ENCODE peak calls at places on chromosomes 11 and 22, in eight cellular contexts. H is IMR-90, R is HepG2, K is GM23338, N is fibroblast of lung, L is PC-3, G is GM23248, D is HCT116. P is an unnamed sample.

GRCh38 chr22:44191036-44191454 is 10.3 kb downstream of the PARVG start:
- DNase-seq in H (no peak), R (no peak), K (no peak), N (peak), L (no peak), G (peak), D (no peak), P (peak)

GRCh38 chr22:17980638-17981051 is 43.7 kb downstream of the MICAL3 start:
- DNase-seq in H (peak), R (no peak), K (no peak), N (peak), L (no peak), G (peak), D (no peak), P (no peak)

GRCh38 chr11:116558504-116559252 is 214.1 kb downstream of the BUD13 start:
- DNase-seq in H (peak), R (no peak), K (no peak), N (no peak), L (peak), G (peak), D (no peak), P (peak)

GRCh38 chr11:44851496-44851895 is 99.2 kb downstream of the TP53I11 start:
- DNase-seq in H (no peak), R (no peak), K (no peak), N (no peak), L (no peak), G (no peak), D (no peak), P (no peak)

GRCh38 chr11:71251159-71251721 is 1.1 kb downstream of the SHANK2 start:
- DNase-seq in H (no peak), R (no peak), K (peak), N (no peak), L (peak), G (peak), D (no peak), P (no peak)

GRCh38 chr11:56917708-56918450 is 70.8 kb upstream of the OR5AK2 start:
- DNase-seq in H (no peak), R (no peak), K (no peak), N (no peak), L (no peak), G (no peak), D (no peak), P (peak)

GRCh38 chr22:16654882-16655281 is 62.3 kb upstream of the CCT8L2 start:
- DNase-seq in H (no peak), R (no peak), K (no peak), N (no peak), L (no peak), G (no peak), D (no peak), P (no peak)

GRCh38 chr22:30947163-30947820 is 21.3 kb downstream of the MORC2 start:
- DNase-seq in H (no peak), R (no peak), K (no peak), N (no peak), L (no peak), G (peak), D (no peak), P (no peak)

GRCh38 chr11:12502041-12502440 is 124.7 kb downstream of the PARVA start:
- DNase-seq in H (peak), R (no peak), K (no peak), N (no peak), L (no peak), G (peak), D (no peak), P (peak)

GRCh38 chr11:101127699-101128570 is 1.7 kb downstream of the PGR start:
- DNase-seq in H (no peak), R (no peak), K (peak), N (peak), L (no peak), G (peak), D (no peak), P (no peak)

GRCh38 chr11:35218956-35219355 is 80.0 kb downstream of the CD44 start:
- DNase-seq in H (peak), R (no peak), K (no peak), N (peak), L (no peak), G (peak), D (no peak), P (peak)

GRCh38 chr11:66725646-66726045 is 3.4 kb downstream of the SPTBN2 start:
- DNase-seq in H (peak), R (no peak), K (peak), N (no peak), L (no peak), G (no peak), D (no peak), P (peak)

GRCh38 chr22:50260801-50261614 is 475 bp downstream of the MAPK12 start:
- DNase-seq in H (peak), R (no peak), K (peak), N (peak), L (peak), G (peak), D (no peak), P (peak)

GRCh38 chr11:35781342-35782171 is 119.0 kb downstream of the TRIM44 start:
- DNase-seq in H (peak), R (no peak), K (no peak), N (peak), L (peak), G (peak), D (no peak), P (peak)

GRCh38 chr11:70176940-70177689 is 26.0 kb upstream of the FADD start:
- DNase-seq in H (no peak), R (peak), K (peak), N (no peak), L (peak), G (peak), D (peak), P (no peak)

GRCh38 chr11:124717786-124718634 is 21.7 kb upstream of the NRGN start:
- DNase-seq in H (peak), R (peak), K (peak), N (peak), L (peak), G (peak), D (no peak), P (peak)

GRCh38 chr11:61949169-61950034 is 749 bp upstream of the BEST1 start:
- DNase-seq in H (peak), R (peak), K (peak), N (peak), L (no peak), G (peak), D (peak), P (peak)

GRCh38 chr11:17014321-17014773 is at the start of gene PLEKHA7:
- DNase-seq in H (no peak), R (peak), K (peak), N (no peak), L (peak), G (peak), D (no peak), P (no peak)

GRCh38 chr11:37988031-37988430 is 1390.0 kb upstream of the RAG2 start:
- DNase-seq in H (peak), R (no peak), K (no peak), N (peak), L (no peak), G (no peak), D (no peak), P (peak)

GRCh38 chr11:22715971-22716370 is 49.6 kb downstream of the GAS2 start:
- DNase-seq in H (no peak), R (no peak), K (no peak), N (no peak), L (no peak), G (no peak), D (no peak), P (no peak)

GRCh38 chr11:123231263-123231662 is 36.2 kb upstream of the CLMP start:
- DNase-seq in H (peak), R (peak), K (no peak), N (no peak), L (no peak), G (peak), D (no peak), P (no peak)

GRCh38 chr11:23903044-23903704 is 593.7 kb upstream of the LUZP2 start:
- DNase-seq in H (peak), R (peak), K (no peak), N (peak), L (peak), G (peak), D (no peak), P (peak)

GRCh38 chr11:13152736-13153541 is 124.7 kb upstream of the BMAL1 start:
- DNase-seq in H (peak), R (peak), K (peak), N (peak), L (peak), G (peak), D (no peak), P (no peak)

GRCh38 chr11:86792150-86792549 is 8.2 kb upstream of the PRSS23 start:
- DNase-seq in H (no peak), R (no peak), K (no peak), N (no peak), L (no peak), G (no peak), D (no peak), P (no peak)

GRCh38 chr11:69947772-69948255 is 128.6 kb upstream of the FGF3 start:
- DNase-seq in H (no peak), R (no peak), K (no peak), N (no peak), L (no peak), G (no peak), D (peak), P (no peak)

GRCh38 chr22:37345863-37346514 is 63.7 kb downstream of the CYTH4 start:
- DNase-seq in H (peak), R (no peak), K (no peak), N (peak), L (peak), G (peak), D (no peak), P (peak)

GRCh38 chr11:70595016-70595415 is 196.7 kb downstream of the CTTN start:
- DNase-seq in H (no peak), R (no peak), K (no peak), N (no peak), L (no peak), G (no peak), D (no peak), P (no peak)

GRCh38 chr22:44305888-44306287 is 6.9 kb downstream of the SHISAL1 start:
- DNase-seq in H (no peak), R (no peak), K (no peak), N (no peak), L (no peak), G (peak), D (no peak), P (no peak)

GRCh38 chr22:20604776-20605221 is 97.4 kb downstream of the MED15 start:
- DNase-seq in H (no peak), R (peak), K (peak), N (no peak), L (no peak), G (no peak), D (no peak), P (no peak)

GRCh38 chr11:86696004-86696403 is 23.6 kb upstream of the ME3 start:
- DNase-seq in H (peak), R (peak), K (no peak), N (peak), L (peak), G (peak), D (peak), P (peak)

GRCh38 chr11:11899401-11899800 is 57.6 kb downstream of the USP47 start:
- DNase-seq in H (no peak), R (no peak), K (peak), N (no peak), L (peak), G (no peak), D (no peak), P (no peak)

GRCh38 chr22:49997932-49998717 is 14.4 kb downstream of the IL17REL start:
- DNase-seq in H (no peak), R (no peak), K (no peak), N (no peak), L (no peak), G (no peak), D (no peak), P (no peak)

GRCh38 chr11:78314753-78315152 is 102.9 kb downstream of the GAB2 start:
- DNase-seq in H (no peak), R (no peak), K (no peak), N (no peak), L (no peak), G (no peak), D (no peak), P (no peak)

GRCh38 chr22:37258810-37259472 is 14.9 kb upstream of the RAC2 start:
- DNase-seq in H (no peak), R (no peak), K (peak), N (no peak), L (no peak), G (no peak), D (no peak), P (no peak)

GRCh38 chr11:12655842-12656241 is 18.4 kb upstream of the TEAD1 start:
- DNase-seq in H (no peak), R (no peak), K (no peak), N (no peak), L (no peak), G (no peak), D (no peak), P (no peak)

GRCh38 chr22:39984006-39984405 is 10.7 kb upstream of the FAM83F start:
- DNase-seq in H (peak), R (no peak), K (no peak), N (peak), L (no peak), G (peak), D (no peak), P (peak)

GRCh38 chr11:86575208-86575855 is 97.1 kb downstream of the ME3 start:
- DNase-seq in H (peak), R (no peak), K (no peak), N (peak), L (no peak), G (no peak), D (no peak), P (peak)

GRCh38 chr11:34356918-34357645 is 728 bp downstream of the ABTB2 start:
- DNase-seq in H (peak), R (no peak), K (peak), N (peak), L (peak), G (peak), D (no peak), P (peak)

GRCh38 chr11:118088531-118088930 is 1.8 kb upstream of the SMIM35 start:
- DNase-seq in H (no peak), R (peak), K (no peak), N (no peak), L (peak), G (no peak), D (no peak), P (no peak)

GRCh38 chr11:128054323-128054910 is 532.9 kb downstream of the ETS1 start:
- DNase-seq in H (peak), R (no peak), K (no peak), N (no peak), L (no peak), G (peak), D (no peak), P (peak)
- H3K4me2 ChIP-seq in H (no peak), R (no peak), K (no peak), N (no peak), L (no peak), G (peak), D (no peak), P (no peak)

GRCh38 chr11:2250485-2250884 is 19.9 kb downstream of the ASCL2 start:
- DNase-seq in H (no peak), R (no peak), K (no peak), N (no peak), L (no peak), G (no peak), D (no peak), P (no peak)
- H2AFZ ChIP-seq in H (no peak), R (no peak), K (no peak), N (no peak), L (no peak), G (no peak), D (no peak), P (no peak)

DNA sequence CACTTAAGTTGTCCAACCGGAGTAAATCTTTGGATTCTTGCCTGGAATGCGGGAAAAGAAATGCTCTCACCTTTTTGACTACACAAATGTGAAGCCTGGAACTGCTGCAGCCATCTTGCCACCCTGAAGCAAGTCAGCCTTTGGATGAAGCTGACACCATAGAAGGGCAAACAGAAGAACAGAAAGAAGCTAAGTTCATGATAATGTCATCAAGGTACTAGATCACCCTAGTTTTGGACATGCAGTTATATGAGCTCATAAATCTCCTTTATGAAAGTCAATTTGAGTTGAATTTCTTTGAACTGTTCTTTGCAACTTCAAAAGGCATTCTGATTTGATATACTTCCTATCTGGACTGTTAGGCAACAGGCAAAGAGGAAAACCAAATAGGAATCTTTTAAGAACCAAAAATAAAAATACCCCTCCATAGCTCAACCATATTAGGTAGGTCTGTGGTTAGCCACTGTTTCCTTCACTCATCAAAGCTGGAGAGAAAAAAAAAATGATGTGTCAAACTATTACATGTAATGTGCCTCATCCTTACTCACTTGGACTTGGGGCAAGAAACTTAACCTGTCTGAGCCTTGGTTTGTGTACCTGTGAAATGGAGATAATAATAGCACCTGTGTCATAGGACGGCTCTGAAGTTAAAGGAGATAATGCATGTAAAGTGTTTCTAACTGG is 91.9 kb downstream of the WT1 start:
- DNase-seq in H (no peak), R (no peak), K (no peak), N (no peak), L (no peak), G (no peak), D (no peak), P (no peak)
- H3K4me2 ChIP-seq in H (no peak), R (no peak), K (no peak), N (no peak), L (no peak), G (no peak), D (no peak), P (no peak)

GRCh38 chr11:59822989-59823566 is 12.5 kb upstream of the MRPL16 start:
- DNase-seq in H (peak), R (peak), K (peak), N (peak), L (peak), G (peak), D (peak), P (peak)
- H2AFZ ChIP-seq in H (peak), R (no peak), K (no peak), N (peak), L (peak), G (peak), D (peak), P (peak)

DNA sequence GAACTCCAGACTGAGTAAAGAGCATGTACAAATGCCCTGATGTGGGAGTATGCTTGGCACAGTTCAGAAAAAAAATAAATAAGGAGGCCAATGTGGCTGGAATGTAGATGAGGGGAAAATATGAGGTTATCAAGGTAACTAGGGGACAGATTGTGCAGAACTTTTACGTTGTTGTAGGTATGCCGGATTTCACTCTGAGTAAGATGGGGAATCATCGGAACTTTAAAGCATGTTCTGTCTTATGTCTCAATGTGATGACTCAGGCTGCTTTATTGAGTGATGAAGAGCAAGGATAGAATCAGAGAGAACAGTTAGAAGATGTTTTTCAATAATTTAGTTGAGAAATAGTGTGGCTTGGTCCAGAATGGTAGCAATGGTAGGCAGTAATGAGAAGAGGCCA is 130.4 kb downstream of the C11orf87 start:
- DNase-seq in H (no peak), R (no peak), K (no peak), N (no peak), L (peak), G (peak), D (no peak), P (peak)
- H3K4me2 ChIP-seq in H (peak), R (no peak), K (no peak), N (no peak), L (peak), G (peak), D (no peak), P (no peak)

GRCh38 chr11:392102-392777 is 1.8 kb upstream of the PKP3 start:
- DNase-seq in H (no peak), R (no peak), K (no peak), N (no peak), L (no peak), G (no peak), D (no peak), P (no peak)

GRCh38 chr11:394034-394857 is at the start of gene PKP3:
- DNase-seq in H (peak), R (peak), K (peak), N (peak), L (peak), G (peak), D (peak), P (peak)

GRCh38 chr11:394858-395655 is 1.0 kb downstream of the PKP3 start:
- DNase-seq in H (no peak), R (no peak), K (no peak), N (no peak), L (no peak), G (no peak), D (no peak), P (no peak)

GRCh38 chr11:391117-392017 is 2.6 kb upstream of the PKP3 start:
- DNase-seq in H (no peak), R (no peak), K (no peak), N (no peak), L (no peak), G (no peak), D (no peak), P (no peak)

DNA sequence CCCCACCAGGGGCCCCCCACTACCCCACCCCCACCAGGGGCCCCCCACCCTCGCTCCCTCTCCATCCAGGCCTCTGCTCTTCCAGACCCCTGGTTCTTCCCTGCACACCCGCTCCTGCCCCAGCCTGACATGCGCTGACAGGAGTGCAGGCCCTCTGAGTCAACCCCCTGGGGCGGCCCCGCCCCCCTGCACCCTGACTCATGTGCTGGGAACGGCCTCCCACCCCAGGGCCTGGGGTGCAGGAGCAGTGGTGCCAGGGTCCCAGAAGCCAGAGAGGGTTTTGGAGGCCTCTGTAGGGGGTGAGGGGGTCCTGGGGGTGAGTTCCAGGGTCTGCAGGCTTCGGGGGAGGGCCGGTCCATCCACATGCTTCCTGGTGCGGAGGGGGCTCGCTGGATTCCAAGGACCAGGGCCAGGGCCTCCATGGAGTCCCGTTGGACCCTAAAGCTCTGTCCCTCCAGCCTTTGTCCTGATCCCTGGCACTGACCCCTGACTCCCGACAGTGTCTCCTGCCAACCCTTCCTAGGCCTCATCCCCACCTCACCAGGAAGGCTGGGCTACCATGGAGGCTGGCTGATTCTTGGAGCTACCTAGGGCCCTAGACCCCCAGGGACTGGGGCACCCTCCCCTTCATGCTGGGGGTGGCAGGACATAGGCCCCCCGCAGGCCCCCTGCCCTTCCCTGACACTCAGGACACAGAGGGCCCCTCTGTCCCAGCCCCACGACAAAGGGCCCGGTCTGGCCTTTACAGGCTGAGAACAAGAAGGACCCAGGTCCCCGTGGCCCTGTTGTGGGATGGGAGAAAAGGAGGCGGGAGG is 583 bp upstream of the PKP3 start:
- DNase-seq in H (peak), R (peak), K (no peak), N (peak), L (peak), G (peak), D (peak), P (peak)
- H2AFZ ChIP-seq in H (peak), R (no peak), K (peak), N (no peak), L (peak), G (no peak), D (no peak), P (peak)

P was measured in astrocyte.